ENCODE peak calls at places on chromosomes 5 and 9, in six cellular contexts. J, S, D, E, W and H are unnamed samples. For H3K9me3, the result is how much of the 10 kb centered on the place peaks cover.

GRCh38 chr5:172133359-172134029 is 54.5 kb downstream of the STK10 start:
- DNase-seq in E (no peak), S (no peak), W (no peak), J (no peak), D (peak), H (no peak)

GRCh38 chr5:7991125-7991821 is 122.3 kb downstream of the MTRR start:
- DNase-seq in J (no peak), E (no peak), D (no peak), S (no peak), W (no peak), H (no peak)

GRCh38 chr5:80094339-80094738 is 59.2 kb downstream of the THBS4 start:
- DNase-seq in W (no peak), D (no peak), J (no peak), S (no peak), E (no peak), H (no peak)

GRCh38 chr9:117763314-117763713 is 59.1 kb downstream of the TLR4 start:
- DNase-seq in S (no peak), J (no peak), W (no peak), D (no peak), E (no peak), H (no peak)

GRCh38 chr5:41264019-41264418 is 50.7 kb upstream of the C6 start:
- DNase-seq in D (no peak), W (no peak), J (peak), E (no peak), S (no peak), H (no peak)

GRCh38 chr5:40497573-40497972 is 182.1 kb upstream of the PTGER4 start:
- DNase-seq in E (no peak), W (no peak), J (no peak), S (no peak), D (no peak), H (no peak)

GRCh38 chr5:171851251-171851650 is 65.6 kb downstream of the SMIM23 start:
- DNase-seq in S (no peak), E (no peak), W (no peak), D (no peak), J (no peak), H (no peak)

GRCh38 chr5:123125172-123125508 is 36.1 kb downstream of the PRDM6 start:
- DNase-seq in J (no peak), E (no peak), W (no peak), S (no peak), D (no peak), H (no peak)

GRCh38 chr5:181160144-181160754 is 12.9 kb downstream of the OR2V2 start:
- DNase-seq in E (peak), D (no peak), W (no peak), S (peak), J (peak), H (peak)

GRCh38 chr5:96657068-96657467 is 5.1 kb upstream of the CAST start:
- DNase-seq in J (no peak), D (no peak), W (peak), E (no peak), S (no peak), H (no peak)

GRCh38 chr5:75603421-75603820 is 7.8 kb upstream of the ANKDD1B start:
- DNase-seq in W (no peak), D (no peak), E (no peak), J (no peak), S (no peak), H (no peak)

GRCh38 chr5:68898961-68899471 is 194.8 kb upstream of the SLC30A5 start:
- DNase-seq in D (no peak), W (no peak), S (no peak), E (no peak), J (no peak), H (no peak)

GRCh38 chr9:127884427-127884911 is 7.0 kb upstream of the AK1 start:
- DNase-seq in W (no peak), D (peak), E (no peak), S (peak), J (no peak), H (no peak)

GRCh38 chr5:78803386-78803785 is 154.8 kb upstream of the LHFPL2 start:
- DNase-seq in E (no peak), D (peak), S (peak), J (peak), W (no peak), H (no peak)

GRCh38 chr9:132049323-132049882 is 30.3 kb downstream of the MED27 start:
- DNase-seq in E (no peak), D (peak), S (no peak), W (no peak), J (no peak), H (no peak)

GRCh38 chr5:80871541-80871961 is 88.6 kb upstream of the RASGRF2 start:
- DNase-seq in D (no peak), W (peak), S (no peak), J (no peak), E (no peak), H (no peak)

GRCh38 chr9:13181652-13182051 is 97.8 kb downstream of the MPDZ start:
- DNase-seq in E (no peak), W (no peak), D (no peak), S (no peak), J (no peak), H (no peak)

GRCh38 chr5:81517462-81517861 is 123.5 kb upstream of the ACOT12 start:
- DNase-seq in S (no peak), J (no peak), D (no peak), W (no peak), E (no peak), H (no peak)

GRCh38 chr9:19030899-19031298 is 2.1 kb downstream of the SAXO1 start:
- DNase-seq in W (no peak), S (no peak), J (no peak), D (no peak), E (no peak), H (no peak)

GRCh38 chr9:126582427-126582826 is 31.3 kb upstream of the LMX1B start:
- DNase-seq in D (no peak), J (no peak), E (no peak), S (no peak), W (no peak), H (no peak)

GRCh38 chr5:80686757-80687156 is 32.0 kb upstream of the DHFR start:
- DNase-seq in W (no peak), J (no peak), E (no peak), S (no peak), D (no peak), H (no peak)

GRCh38 chr5:79560774-79561524 is 47.0 kb upstream of the HOMER1 start:
- DNase-seq in W (no peak), D (no peak), E (no peak), S (no peak), J (no peak), H (no peak)

GRCh38 chr5:50967388-50968039 is 301.1 kb downstream of the PARP8 start:
- DNase-seq in J (no peak), W (no peak), S (no peak), E (no peak), D (no peak), H (no peak)

GRCh38 chr5:74631088-74631960 is 9.2 kb downstream of the ENC1 start:
- DNase-seq in J (no peak), W (peak), D (no peak), S (no peak), E (no peak), H (no peak)

GRCh38 chr9:28820741-28821140 is 1247.5 kb upstream of the C9orf72 start:
- DNase-seq in J (no peak), E (no peak), W (no peak), D (no peak), S (no peak), H (no peak)

GRCh38 chr9:75131700-75132099 is 43.4 kb downstream of the OSTF1 start:
- DNase-seq in S (no peak), J (no peak), E (no peak), D (no peak), W (no peak), H (no peak)

GRCh38 chr9:110602281-110602680 is 22.7 kb upstream of the SVEP1 start:
- DNase-seq in J (no peak), S (no peak), E (no peak), D (no peak), W (no peak), H (no peak)

GRCh38 chr9:99259231-99259918 is 37.3 kb downstream of the SEC61B start:
- DNase-seq in S (peak), J (peak), W (no peak), E (peak), D (peak), H (peak)

GRCh38 chr5:64836190-64836750 is 67.5 kb downstream of the CWC27 start:
- DNase-seq in W (no peak), D (no peak), J (no peak), S (no peak), E (no peak), H (no peak)

GRCh38 chr9:81585191-81585763 is 104.1 kb downstream of the TLE1 start:
- DNase-seq in S (no peak), W (no peak), D (no peak), E (no peak), J (no peak), H (no peak)

GRCh38 chr5:65012411-65012972 is 243.8 kb downstream of the CWC27 start:
- DNase-seq in E (no peak), W (no peak), J (no peak), D (no peak), S (no peak), H (no peak)

GRCh38 chr5:139523635-139524445 is 37.3 kb upstream of the UBE2D2 start:
- DNase-seq in J (no peak), E (no peak), D (no peak), W (no peak), S (no peak), H (no peak)

GRCh38 chr9:15735083-15735974 is 182.5 kb downstream of the CCDC171 start:
- DNase-seq in D (no peak), J (no peak), S (no peak), E (no peak), W (peak), H (no peak)

GRCh38 chr9:72207278-72207677 is 58.0 kb downstream of the GDA start:
- DNase-seq in D (no peak), W (no peak), S (no peak), J (no peak), E (no peak), H (no peak)

GRCh38 chr5:132429451-132430440 is 60.2 kb downstream of the SLC22A5 start:
- DNase-seq in E (no peak), S (no peak), W (no peak), D (no peak), J (no peak), H (no peak)
- H3K9me3 ChIP-seq in E (under half), S (under half), W (under half), D (under half), J (under half), H (under half)

DNA sequence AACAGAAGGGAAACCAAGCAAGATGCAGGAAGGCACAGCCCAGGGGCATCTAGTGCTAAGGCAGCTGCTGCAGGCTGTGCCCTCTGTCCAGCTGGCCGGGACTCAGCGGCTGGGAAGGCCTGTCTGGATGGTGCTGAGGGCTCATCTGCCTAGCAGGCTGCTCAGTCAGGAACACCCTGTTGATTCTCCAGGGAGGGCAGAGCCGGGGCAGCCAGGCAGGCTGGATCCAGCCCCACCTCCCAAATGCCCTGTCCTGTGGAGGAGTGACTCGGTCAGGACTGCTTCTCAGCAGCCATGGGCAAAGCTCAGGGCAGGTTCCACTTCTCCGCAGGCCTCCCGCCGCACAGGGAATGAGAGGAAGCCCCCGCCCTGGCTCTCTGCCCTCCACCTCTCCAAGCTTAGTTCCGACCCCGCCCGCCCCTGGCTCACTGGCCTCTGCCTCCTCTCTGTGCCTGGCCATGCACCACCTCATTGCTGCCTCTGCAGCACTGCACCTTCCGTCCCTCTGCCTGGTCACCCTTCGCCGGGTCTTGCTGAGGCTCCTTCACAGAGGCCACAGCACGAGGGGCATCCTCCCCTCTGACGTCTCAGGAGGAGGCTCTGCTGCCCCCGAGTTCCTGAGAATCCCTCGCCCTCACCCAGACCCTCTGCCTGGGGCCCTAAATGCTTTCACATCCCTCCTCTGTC is 7.6 kb upstream of the LCN9 start:
- DNase-seq in D (no peak), S (no peak), E (no peak), W (no peak), J (no peak), H (no peak)
- H3K9me3 ChIP-seq in D (under half), S (under half), E (under half), W (under half), J (under half), H (under half)

GRCh38 chr5:159923008-159923407 is 6.7 kb downstream of the ADRA1B start:
- DNase-seq in W (no peak), E (no peak), S (no peak), D (no peak), J (no peak), H (no peak)
- H3K9me3 ChIP-seq in W (under half), E (under half), S (under half), D (under half), J (under half), H (under half)

GRCh38 chr5:117945261-117945660 is 1043.1 kb downstream of the DTWD2 start:
- DNase-seq in W (no peak), S (no peak), D (no peak), E (no peak), J (no peak), H (no peak)

GRCh38 chr5:117943521-117943920 is 1044.8 kb downstream of the DTWD2 start:
- DNase-seq in W (no peak), S (no peak), E (no peak), J (no peak), D (no peak), H (no peak)

GRCh38 chr5:117947836-117948235 is 1040.5 kb downstream of the DTWD2 start:
- DNase-seq in S (no peak), W (no peak), J (no peak), D (no peak), E (no peak), H (no peak)

GRCh38 chr5:117947121-117947520 is 1041.2 kb downstream of the DTWD2 start:
- DNase-seq in W (no peak), E (no peak), S (no peak), J (no peak), D (no peak), H (no peak)

DNA sequence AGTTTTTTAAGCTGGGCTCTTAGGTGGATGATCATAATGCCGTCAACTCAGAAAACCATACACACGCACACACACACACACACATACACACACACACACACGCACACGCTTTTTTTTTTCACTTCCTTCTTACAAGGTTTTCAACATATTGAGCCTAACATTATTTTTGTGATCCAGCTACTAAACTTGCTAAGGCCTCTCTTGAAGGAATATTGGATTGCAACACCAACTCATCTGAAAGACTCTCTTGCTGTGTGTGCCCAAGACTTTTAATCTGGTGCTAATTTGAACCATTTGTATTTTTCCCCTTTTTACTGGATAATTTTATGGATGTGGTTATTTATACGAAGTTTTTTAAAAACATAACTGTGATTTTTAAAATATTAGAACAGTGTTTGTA is 1045.2 kb downstream of the DTWD2 start:
- DNase-seq in E (no peak), J (no peak), D (no peak), W (no peak), S (no peak), H (no peak)
- H3K9me3 ChIP-seq in E (under half), J (under half), D (under half), W (under half), S (under half), H (under half)

GRCh38 chr5:88926774-88927173 is 43.8 kb upstream of the MEF2C start:
- DNase-seq in E (no peak), S (no peak), W (no peak), J (no peak), D (no peak), H (no peak)
- H3K9me3 ChIP-seq in E (under half), S (under half), W (under half), J (under half), D (under half), H (under half)

GRCh38 chr5:178778919-178779318 is 48.5 kb upstream of the ZNF354A start:
- DNase-seq in W (no peak), E (no peak), D (no peak), J (no peak), S (no peak), H (no peak)
- H3K9me3 ChIP-seq in W (under half), E (under half), D (under half), J (under half), S (under half), H (under half)

DNA sequence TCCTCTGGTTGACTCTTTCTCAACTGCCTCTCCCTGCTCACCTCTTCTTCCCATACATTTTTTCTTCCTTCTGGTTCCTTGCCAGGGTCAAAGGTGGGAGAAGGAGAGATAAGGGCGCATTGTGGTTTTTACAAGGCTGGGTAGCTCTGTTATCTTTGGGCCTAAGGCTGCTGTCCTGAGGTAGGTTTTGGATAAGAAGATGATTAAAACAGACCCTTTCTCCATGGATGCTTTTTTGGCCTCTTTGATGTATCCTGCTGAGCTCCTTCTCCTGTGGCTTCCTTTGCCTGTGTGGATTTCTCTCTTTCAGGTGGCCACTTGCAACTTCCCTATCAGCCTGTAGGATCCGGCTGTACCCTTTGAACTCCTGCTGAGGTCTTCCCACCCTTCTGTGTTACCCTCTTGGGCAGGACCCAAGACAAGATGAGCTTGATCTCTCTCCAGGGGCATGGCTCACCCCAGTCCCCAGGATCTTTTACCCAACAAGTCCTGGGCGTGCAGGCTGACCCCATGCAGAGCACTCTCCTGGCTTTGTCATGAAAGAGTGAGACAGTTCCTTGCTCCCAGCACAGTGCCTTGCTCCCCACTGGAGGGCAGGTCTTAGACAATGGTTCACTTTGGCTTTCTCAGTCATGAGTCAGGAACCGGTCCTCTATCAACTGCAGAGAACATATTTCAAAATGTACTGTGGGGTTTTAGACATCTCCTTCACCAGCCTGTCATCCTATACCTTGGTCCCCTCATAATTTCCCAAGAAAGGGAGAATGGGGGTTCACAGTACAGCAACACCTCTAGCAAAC is 197.9 kb downstream of the TLE4 start:
- DNase-seq in W (no peak), E (no peak), S (no peak), D (no peak), J (no peak), H (no peak)
- H3K9me3 ChIP-seq in W (under half), E (under half), S (under half), D (under half), J (under half), H (under half)

DNA sequence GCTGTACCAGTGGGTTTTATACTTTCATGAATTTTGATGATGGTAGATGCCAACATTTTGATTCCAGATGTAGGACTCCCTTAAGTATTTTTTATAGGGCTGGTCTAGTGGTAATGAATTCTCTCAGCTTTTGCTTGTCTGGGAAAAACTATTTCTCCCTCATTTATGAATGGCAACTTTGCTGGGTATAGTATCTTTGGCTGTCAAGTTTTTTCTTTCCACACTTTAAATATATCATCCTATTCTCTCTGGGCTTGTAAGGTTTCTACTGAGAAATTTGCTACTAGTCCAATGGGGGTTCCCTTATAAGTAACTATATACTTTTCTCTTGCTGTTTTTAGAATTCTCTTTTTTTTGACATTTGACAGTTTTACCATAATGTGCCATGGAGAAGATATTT is 629.3 kb downstream of the NR2F1-AS1 start:
- DNase-seq in D (no peak), S (no peak), W (no peak), E (no peak), J (no peak), H (no peak)
- H3K9me3 ChIP-seq in D (under half), S (half or more), W (under half), E (under half), J (under half), H (under half)

GRCh38 chr5:147803941-147804717 is 21.6 kb upstream of the JAKMIP2 start:
- DNase-seq in J (no peak), D (no peak), S (no peak), W (no peak), E (no peak), H (no peak)

GRCh38 chr5:147809830-147810666 is 21.4 kb downstream of the SPINK1 start:
- DNase-seq in S (no peak), D (no peak), J (no peak), E (no peak), W (no peak), H (no peak)

GRCh38 chr5:147801461-147801860 is 18.9 kb upstream of the JAKMIP2 start:
- DNase-seq in E (no peak), W (no peak), J (no peak), D (no peak), S (no peak), H (no peak)

GRCh38 chr5:147805030-147805454 is 22.5 kb upstream of the JAKMIP2 start:
- DNase-seq in D (peak), S (no peak), J (no peak), W (no peak), E (no peak), H (no peak)
- H3K9me3 ChIP-seq in D (under half), S (under half), J (under half), W (under half), E (under half), H (under half)